ENCODE peak calls at places on chromosome 1, in four cellular contexts. Z, J, K and U are unnamed samples.

GRCh38 chr1:1204998-1205768 is 1.2 kb downstream of the TNFRSF18 start:
- DNase-seq in Z (no peak), K (no peak), J (no peak), U (no peak)

GRCh38 chr1:67832737-67833594 is at the start of gene GNG12:
- DNase-seq in J (peak), K (no peak), Z (no peak), U (peak)

GRCh38 chr1:21537932-21538630 is 28.9 kb downstream of the ALPL start:
- DNase-seq in K (peak), Z (no peak), J (no peak), U (no peak)

GRCh38 chr1:206784471-206784903 is 12.2 kb upstream of the IL10 start:
- DNase-seq in Z (no peak), J (no peak), K (no peak), U (no peak)

GRCh38 chr1:147811273-147811672 is 50.9 kb upstream of the GJA5 start:
- DNase-seq in J (no peak), K (no peak), Z (no peak), U (no peak)

GRCh38 chr1:33048426-33048825 is 11.7 kb upstream of the AK2 start:
- DNase-seq in K (no peak), J (no peak), Z (no peak), U (no peak)

GRCh38 chr1:2294033-2294640 is 66.0 kb downstream of the SKI start:
- DNase-seq in Z (no peak), J (no peak), K (no peak), U (no peak)

GRCh38 chr1:63148825-63149645 is 173.3 kb upstream of the FOXD3 start:
- DNase-seq in J (peak), Z (no peak), K (peak), U (peak)

GRCh38 chr1:247906504-247907047 is 11.2 kb downstream of the OR2W3 start:
- DNase-seq in K (no peak), J (no peak), Z (no peak), U (no peak)

GRCh38 chr1:21451212-21451611 is 11.3 kb downstream of the NBPF3 start:
- DNase-seq in Z (no peak), J (no peak), K (no peak), U (no peak)

GRCh38 chr1:207807395-207808321 is 55.8 kb downstream of the CD46 start:
- DNase-seq in J (peak), Z (no peak), K (no peak), U (no peak)

GRCh38 chr1:107525961-107526360 is 385.1 kb downstream of the NTNG1 start:
- DNase-seq in Z (no peak), K (peak), J (no peak), U (no peak)

GRCh38 chr1:197521118-197521739 is 253.2 kb downstream of the CRB1 start:
- DNase-seq in J (peak), K (peak), Z (no peak), U (no peak)

GRCh38 chr1:19453843-19454242 is 31.5 kb downstream of the CAPZB start:
- DNase-seq in K (no peak), J (no peak), Z (no peak), U (no peak)

GRCh38 chr1:155983191-155984023 is 5.1 kb upstream of the ARHGEF2 start:
- DNase-seq in J (no peak), K (peak), Z (no peak), U (peak)

DNA sequence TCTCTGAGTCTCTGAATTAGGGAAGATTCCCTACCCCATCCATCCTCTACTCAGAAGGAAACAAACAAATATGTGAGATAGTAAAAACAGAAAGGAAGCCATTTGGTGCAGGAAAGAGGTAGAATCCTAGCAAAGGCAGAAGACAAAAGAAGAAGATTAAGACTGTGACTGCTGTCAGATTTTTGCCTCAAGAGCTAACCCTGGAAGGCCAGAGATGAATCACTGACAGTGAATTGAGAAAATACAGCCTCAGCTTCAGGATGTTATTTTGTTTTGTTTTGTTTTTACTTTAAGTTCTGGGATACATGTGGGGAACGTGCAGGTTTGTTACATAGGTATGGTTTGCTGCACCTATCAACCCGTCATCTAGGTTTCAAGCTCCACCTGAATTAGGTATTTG is 31.7 kb downstream of the DSTYK start:
- DNase-seq in K (no peak), J (no peak), Z (no peak), U (no peak)
- H3K9ac ChIP-seq in K (no peak), J (no peak), Z (no peak), U (no peak)

GRCh38 chr1:230274254-230274653 is 151.9 kb downstream of the PGBD5 start:
- DNase-seq in Z (no peak), K (no peak), J (no peak), U (no peak)
- TF ChIP-seq CREB1 in Z (no peak), K (no peak), J (no peak), U (no peak)

DNA sequence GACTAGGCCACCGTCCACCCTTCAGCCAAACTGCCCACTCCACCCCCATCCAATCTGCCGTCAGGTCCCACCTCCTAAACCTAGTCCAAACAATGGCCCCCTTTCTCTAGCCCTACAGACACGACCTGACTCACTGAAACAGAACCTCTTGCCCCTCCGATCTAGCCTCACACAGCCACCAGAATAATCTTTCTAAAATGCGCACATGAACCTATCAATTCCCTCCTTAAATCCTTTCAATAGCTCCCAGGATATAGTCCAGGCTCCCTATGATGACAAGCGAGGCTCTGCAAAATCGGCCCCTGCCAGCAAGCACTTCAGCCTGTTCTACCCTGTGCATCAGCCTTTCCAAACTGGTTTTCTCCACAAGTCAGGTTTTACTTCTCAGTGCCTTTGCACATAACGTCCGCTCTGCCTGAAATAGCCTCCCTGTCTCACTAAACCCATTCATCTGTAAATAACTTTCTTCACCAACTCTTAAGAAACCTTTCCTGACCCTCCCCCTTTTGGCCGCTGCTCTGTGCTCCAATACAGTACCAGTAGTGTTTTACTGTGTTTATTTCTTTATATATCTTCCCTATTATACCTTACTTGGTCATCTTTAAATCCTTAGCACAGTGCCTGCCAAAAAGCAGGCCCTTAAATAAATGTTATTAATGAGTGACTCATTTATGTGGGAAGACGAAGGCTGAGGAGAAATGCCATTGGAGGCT is 9.0 kb upstream of the CDC20 start:
- DNase-seq in J (no peak), K (no peak), Z (no peak), U (no peak)
- H3K9ac ChIP-seq in J (no peak), K (peak), Z (peak), U (peak)

DNA sequence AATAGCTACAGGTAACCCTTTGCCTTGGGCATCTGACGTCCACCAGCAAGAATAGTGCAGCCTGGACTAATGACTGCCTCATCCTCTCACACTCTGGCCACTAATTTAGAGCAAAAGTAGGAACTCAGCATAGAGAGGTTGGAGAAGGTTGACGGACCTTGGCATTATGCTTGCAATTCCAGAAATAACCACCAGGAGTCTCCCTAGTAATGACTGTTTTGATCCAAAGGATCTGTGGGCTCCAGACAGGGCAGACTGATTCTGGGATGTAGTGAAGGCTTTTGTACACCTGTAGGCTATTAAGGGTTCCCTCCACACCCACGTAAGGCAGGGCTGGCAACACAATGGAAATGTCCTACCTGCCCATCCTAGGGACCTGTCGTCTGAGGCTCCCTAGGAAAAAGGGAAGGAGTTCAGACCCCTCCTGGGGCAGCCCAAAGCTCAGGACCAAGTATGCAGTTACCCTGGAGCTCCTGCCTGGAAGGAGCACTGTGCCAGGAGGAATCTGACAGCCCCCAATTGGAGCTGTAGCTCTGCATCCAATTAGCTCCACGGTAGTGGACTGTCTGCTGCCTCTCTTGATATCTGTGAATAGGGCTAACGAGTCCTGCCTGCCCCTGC is 91.0 kb upstream of the TMEM51 start:
- DNase-seq in K (no peak), J (peak), Z (no peak), U (peak)
- TF ChIP-seq CREB1 in K (no peak), J (no peak), Z (no peak), U (no peak)

GRCh38 chr1:157830887-157831286 is 10.7 kb downstream of the CD5L start:
- DNase-seq in K (no peak), J (no peak), Z (no peak), U (no peak)

GRCh38 chr1:157829711-157830110 is 9.8 kb upstream of the FCRL1 start:
- DNase-seq in K (no peak), J (no peak), Z (no peak), U (no peak)

GRCh38 chr1:157833155-157833554 is 8.5 kb downstream of the CD5L start:
- DNase-seq in Z (no peak), K (no peak), J (no peak), U (no peak)

GRCh38 chr1:157831968-157832626 is 9.5 kb downstream of the CD5L start:
- DNase-seq in J (no peak), Z (no peak), K (no peak), U (no peak)

GRCh38 chr1:157829210-157829609 is 9.3 kb upstream of the FCRL1 start:
- DNase-seq in J (no peak), K (no peak), Z (no peak), U (no peak)
- H3K9ac ChIP-seq in J (no peak), K (no peak), Z (no peak), U (no peak)